ENCODE peak calls at places on chromosome 20, in five cellular contexts. X, S, E, U and A are unnamed samples.
A peak's percentile ranks its signal among the peaks of the same experiment; 100 is the strongest.

GRCh38 chr20:9136114-9136513 is 67.2 kb downstream of the PLCB4 start:
- DNase-seq in X (no peak), U (no peak), S (no peak), E (no peak), A (no peak)

GRCh38 chr20:59055302-59055701 is 12.7 kb upstream of the PRELID3B start:
- DNase-seq in U (no peak), S (no peak), E (peak; percentile 25), X (no peak), A (peak; percentile 70)

GRCh38 chr20:59677586-59677985 is 73.2 kb downstream of the PHACTR3 start:
- DNase-seq in X (no peak), S (no peak), U (no peak), E (no peak), A (no peak)

GRCh38 chr20:17859616-17860232 is 108.9 kb downstream of the SNX5 start:
- DNase-seq in U (no peak), X (no peak), S (no peak), E (no peak), A (no peak)

GRCh38 chr20:49245921-49246740 is 26.9 kb downstream of the DDX27 start:
- DNase-seq in U (peak; percentile 63), X (peak; percentile 70), S (no peak), E (peak; percentile 68), A (peak; percentile 76)

GRCh38 chr20:63318391-63319163 is 25.6 kb downstream of the COL20A1 start:
- DNase-seq in U (no peak), E (no peak), S (no peak), X (no peak), A (no peak)

GRCh38 chr20:10660661-10661060 is 13.1 kb downstream of the JAG1 start:
- DNase-seq in X (no peak), S (no peak), U (no peak), E (no peak), A (no peak)

GRCh38 chr20:53883098-53883762 is 187.2 kb downstream of the BCAS1 start:
- DNase-seq in S (no peak), X (no peak), U (no peak), E (no peak), A (peak; percentile 37)

GRCh38 chr20:62758226-62758912 is 37.9 kb upstream of the MRGBP start:
- DNase-seq in E (no peak), S (no peak), X (no peak), U (no peak), A (no peak)

GRCh38 chr20:59481082-59482018 is 123.0 kb upstream of the PHACTR3 start:
- DNase-seq in X (no peak), S (no peak), E (no peak), U (no peak), A (no peak)

GRCh38 chr20:63521602-63522001 is 1.0 kb downstream of the PPDPF start:
- DNase-seq in E (no peak), X (no peak), S (no peak), U (no peak), A (peak; percentile 25)

GRCh38 chr20:25252686-25253421 is 5.0 kb downstream of the PYGB start:
- DNase-seq in S (no peak), E (peak; percentile 73), U (no peak), X (no peak), A (no peak)

GRCh38 chr20:51354769-51355319 is 187.7 kb downstream of the NFATC2 start:
- DNase-seq in S (no peak), X (no peak), U (no peak), E (no peak), A (peak; percentile 66)

GRCh38 chr20:38473353-38473795 is 731 bp downstream of the RALGAPB start:
- DNase-seq in U (peak; percentile 45), E (no peak), S (peak; percentile 2), X (no peak), A (peak; percentile 54)

GRCh38 chr20:57383447-57384347 is 7.5 kb upstream of the RBM38 start:
- DNase-seq in E (no peak), X (no peak), S (no peak), U (no peak), A (no peak)

GRCh38 chr20:7993238-7993637 is 26.3 kb downstream of the TMX4 start:
- DNase-seq in X (no peak), S (no peak), U (no peak), E (no peak), A (no peak)

GRCh38 chr20:3890999-3891929 is 2.1 kb downstream of the PANK2 start:
- DNase-seq in S (no peak), U (no peak), E (no peak), X (no peak), A (no peak)

GRCh38 chr20:23869520-23869919 is 10.0 kb downstream of the CST5 start:
- DNase-seq in S (no peak), E (no peak), U (no peak), X (no peak), A (no peak)

GRCh38 chr20:24850206-24850605 is 98.9 kb upstream of the CST7 start:
- DNase-seq in S (no peak), U (no peak), X (no peak), E (no peak), A (no peak)

GRCh38 chr20:59438201-59438600 is 137.8 kb downstream of the EDN3 start:
- DNase-seq in X (no peak), S (no peak), E (no peak), U (no peak), A (no peak)

GRCh38 chr20:1381753-1382591 is 10.9 kb downstream of the FKBP1A start:
- DNase-seq in X (no peak), S (no peak), E (no peak), U (no peak), A (no peak)

GRCh38 chr20:40710608-40711007 is 21.6 kb upstream of the MAFB start:
- DNase-seq in X (no peak), E (no peak), S (peak; percentile 10), U (no peak), A (no peak)

GRCh38 chr20:2814587-2815051 is at the start of gene C20orf141:
- DNase-seq in E (peak; percentile 74), U (no peak), X (peak; percentile 93), S (no peak), A (peak; percentile 89)

GRCh38 chr20:58877374-58878360 is 25.2 kb downstream of the GNAS start:
- DNase-seq in U (no peak), S (no peak), X (no peak), E (no peak), A (no peak)

GRCh38 chr20:63942250-63943006 is 13.8 kb downstream of the UCKL1 start:
- DNase-seq in U (peak; percentile 76), X (peak; percentile 65), S (no peak), E (peak; percentile 50), A (peak; percentile 69)

GRCh38 chr20:38875170-38875993 is 50.8 kb upstream of the FAM83D start:
- DNase-seq in S (no peak), X (no peak), U (no peak), E (peak; percentile 56), A (peak; percentile 95)

GRCh38 chr20:44552568-44552949 is 29.8 kb upstream of the PKIG start:
- DNase-seq in U (no peak), S (no peak), E (no peak), X (no peak), A (no peak)

GRCh38 chr20:42082611-42083010 is 464.4 kb upstream of the CHD6 start:
- DNase-seq in S (no peak), X (no peak), E (no peak), U (no peak), A (no peak)

GRCh38 chr20:46400253-46400652 is 6.2 kb downstream of the ELMO2 start:
- DNase-seq in X (peak; percentile 62), E (peak; percentile 89), U (no peak), S (no peak), A (peak; percentile 53)